ENCODE peak calls at places on chromosomes 2 and 18, in nine cellular contexts. U is stimulated activated CD4-positive, alpha-beta T cell treated with anti-CD3 and anti-CD28 coated beads, Interleukin-12 subunit alpha, Interleukin-12 subunit beta, amount 100 ng/mL, for 48 hours; L is KBM-7; A is left kidney; P is A549; K is AG10803; N is AG09319; D is astrocyte; Z is psoas muscle. R is an unnamed sample.
A peak's percentile ranks its signal among the peaks of the same experiment; 100 is the strongest.

GRCh38 chr2:208033701-208034502 is 8.6 kb upstream of the PLEKHM3 start:
- DNase-seq in N (no peak), L (peak; percentile 42), K (no peak), U (no peak), P (no peak), D (peak; percentile 35), A (peak; percentile 71), Z (no peak), R (no peak)

GRCh38 chr2:134234535-134234934 is 19.3 kb upstream of the MGAT5 start:
- DNase-seq in U (no peak), A (no peak), P (no peak), K (no peak), L (no peak), D (no peak), N (no peak), Z (no peak), R (no peak)

GRCh38 chr2:1251520-1251919 is 161.7 kb upstream of the TPO start:
- DNase-seq in N (no peak), U (no peak), Z (no peak), L (no peak), A (no peak), P (no peak), K (no peak), D (no peak), R (no peak)

GRCh38 chr18:48238206-48238605 is 171.0 kb downstream of the ZBTB7C start:
- DNase-seq in D (peak; percentile 59), Z (no peak), N (no peak), U (no peak), L (no peak), K (no peak), A (no peak), P (no peak), R (no peak)

GRCh38 chr2:20212459-20212870 is 12.5 kb downstream of the SDC1 start:
- DNase-seq in A (peak; percentile 91), U (no peak), Z (no peak), N (no peak), P (no peak), K (peak; percentile 19), L (no peak), D (peak; percentile 29), R (no peak)

GRCh38 chr2:214261683-214262082 is 149.2 kb upstream of the VWC2L start:
- DNase-seq in L (no peak), U (no peak), K (no peak), P (no peak), D (peak; percentile 22), A (no peak), Z (no peak), N (no peak), R (no peak)

GRCh38 chr2:72134997-72135800 is 12.5 kb downstream of the CYP26B1 start:
- DNase-seq in P (no peak), K (no peak), D (no peak), A (no peak), U (no peak), N (no peak), L (no peak), Z (peak; percentile 40), R (no peak)

GRCh38 chr2:234770715-234771141 is 181.1 kb upstream of the SH3BP4 start:
- DNase-seq in K (no peak), L (no peak), D (no peak), A (no peak), U (no peak), N (no peak), Z (no peak), P (no peak), R (no peak)

GRCh38 chr2:218039171-218039570 is 29.9 kb upstream of the RUFY4 start:
- DNase-seq in A (no peak), D (peak; percentile 87), L (no peak), U (no peak), K (peak; percentile 44), Z (no peak), N (no peak), P (no peak), R (no peak)

GRCh38 chr2:239753537-239753936 is 271.6 kb downstream of the NDUFA10 start:
- DNase-seq in D (no peak), Z (no peak), U (no peak), A (no peak), P (no peak), K (no peak), L (no peak), N (no peak), R (no peak)

GRCh38 chr18:31590570-31590969 is 1.1 kb upstream of the TTR start:
- DNase-seq in Z (no peak), A (no peak), U (no peak), P (no peak), L (no peak), K (no peak), D (no peak), N (no peak), R (no peak)

GRCh38 chr2:55861733-55862132 is 61.8 kb downstream of the EFEMP1 start:
- DNase-seq in Z (no peak), A (no peak), L (no peak), P (no peak), D (no peak), K (peak; percentile 60), N (peak; percentile 20), U (no peak), R (no peak)

GRCh38 chr2:190205643-190206042 is 114.0 kb downstream of the HIBCH start:
- DNase-seq in N (no peak), P (no peak), K (peak; percentile 39), D (peak; percentile 15), U (no peak), A (peak; percentile 20), L (no peak), Z (no peak), R (no peak)

GRCh38 chr2:26562811-26563645 is 78.1 kb downstream of the CIB4 start:
- DNase-seq in A (peak; percentile 56), D (peak; percentile 52), L (peak; percentile 36), P (peak; percentile 35), U (no peak), K (no peak), N (no peak), Z (peak; percentile 45), R (no peak)

GRCh38 chr2:140658766-140659165 is 1472.0 kb downstream of the LRP1B start:
- DNase-seq in U (no peak), K (no peak), D (peak; percentile 12), L (no peak), A (peak; percentile 14), N (no peak), P (no peak), Z (no peak), R (no peak)

GRCh38 chr2:134181219-134181618 is 72.7 kb upstream of the MGAT5 start:
- DNase-seq in U (no peak), Z (no peak), L (no peak), P (no peak), N (no peak), D (no peak), A (no peak), K (no peak), R (no peak)

R was measured in omental fat pad.